ENCODE peak calls at places on chromosome 20, in seven cellular contexts. One of them, this sample, is unnamed.

GRCh38 chr20:34042286-34042685 is 48.6 kb downstream of the RALY start:
- DNase-seq in spleen: no peak
- DNase-seq in psoas muscle: no peak
- DNase-seq in CD8-positive, alpha-beta T cell: no peak
- DNase-seq in GM23338: no peak
- DNase-seq in adrenal gland: no peak
- DNase-seq in transverse colon: no peak
- DNase-seq in this sample: no peak

GRCh38 chr20:1826046-1826445 is 69.2 kb upstream of the SIRPA start:
- DNase-seq in transverse colon: no peak
- DNase-seq in GM23338: no peak
- DNase-seq in psoas muscle: no peak
- DNase-seq in spleen: no peak
- DNase-seq in CD8-positive, alpha-beta T cell: no peak
- DNase-seq in adrenal gland: no peak
- DNase-seq in this sample: no peak

GRCh38 chr20:9903048-9903651 is 64.3 kb upstream of the PAK5 start:
- DNase-seq in adrenal gland: no peak
- DNase-seq in spleen: no peak
- DNase-seq in psoas muscle: no peak
- DNase-seq in GM23338: peak; percentile 83
- DNase-seq in CD8-positive, alpha-beta T cell: no peak
- DNase-seq in transverse colon: no peak
- DNase-seq in this sample: no peak

GRCh38 chr20:3733119-3733995 is 872 bp downstream of the HSPA12B start:
- DNase-seq in adrenal gland: no peak
- DNase-seq in psoas muscle: peak; percentile 55
- DNase-seq in spleen: peak; percentile 69
- DNase-seq in transverse colon: no peak
- DNase-seq in GM23338: no peak
- DNase-seq in CD8-positive, alpha-beta T cell: no peak
- DNase-seq in this sample: no peak

GRCh38 chr20:53921443-53921973 is 148.9 kb downstream of the BCAS1 start:
- DNase-seq in GM23338: no peak
- DNase-seq in CD8-positive, alpha-beta T cell: no peak
- DNase-seq in adrenal gland: no peak
- DNase-seq in psoas muscle: no peak
- DNase-seq in spleen: no peak
- DNase-seq in transverse colon: peak; percentile 5
- DNase-seq in this sample: no peak

GRCh38 chr20:40961176-40961575 is 67.4 kb upstream of the TOP1 start:
- DNase-seq in transverse colon: no peak
- DNase-seq in adrenal gland: no peak
- DNase-seq in GM23338: no peak
- DNase-seq in CD8-positive, alpha-beta T cell: peak; percentile 42
- DNase-seq in psoas muscle: no peak
- DNase-seq in spleen: no peak
- DNase-seq in this sample: no peak

GRCh38 chr20:23180451-23180921 is 94.4 kb upstream of the CD93 start:
- DNase-seq in psoas muscle: peak; percentile 79
- DNase-seq in spleen: peak; percentile 31
- DNase-seq in adrenal gland: peak; percentile 40
- DNase-seq in CD8-positive, alpha-beta T cell: no peak
- DNase-seq in GM23338: no peak
- DNase-seq in transverse colon: no peak
- DNase-seq in this sample: no peak

GRCh38 chr20:3753501-3754257 is 13.9 kb downstream of the ADISSP start:
- DNase-seq in CD8-positive, alpha-beta T cell: no peak
- DNase-seq in psoas muscle: no peak
- DNase-seq in adrenal gland: no peak
- DNase-seq in spleen: no peak
- DNase-seq in transverse colon: no peak
- DNase-seq in GM23338: no peak
- DNase-seq in this sample: no peak

GRCh38 chr20:829531-829930 is 4.0 kb upstream of the FAM110A start:
- DNase-seq in adrenal gland: no peak
- DNase-seq in spleen: no peak
- DNase-seq in transverse colon: peak; percentile 2
- DNase-seq in GM23338: no peak
- DNase-seq in psoas muscle: no peak
- DNase-seq in CD8-positive, alpha-beta T cell: no peak
- DNase-seq in this sample: no peak

GRCh38 chr20:38001173-38001875 is 31.9 kb downstream of the TTI1 start:
- DNase-seq in adrenal gland: no peak
- DNase-seq in spleen: no peak
- DNase-seq in GM23338: no peak
- DNase-seq in CD8-positive, alpha-beta T cell: no peak
- DNase-seq in transverse colon: no peak
- DNase-seq in psoas muscle: no peak
- DNase-seq in this sample: no peak

GRCh38 chr20:23049201-23049932 is at the start of gene THBD:
- DNase-seq in transverse colon: peak; percentile 56
- DNase-seq in GM23338: peak; percentile 68
- DNase-seq in psoas muscle: peak; percentile 93
- DNase-seq in CD8-positive, alpha-beta T cell: no peak
- DNase-seq in spleen: peak; percentile 92
- DNase-seq in adrenal gland: peak; percentile 82
- DNase-seq in this sample: no peak

GRCh38 chr20:50980851-50981713 is 22.5 kb downstream of the MOCS3 start:
- DNase-seq in transverse colon: peak; percentile 55
- DNase-seq in psoas muscle: no peak
- DNase-seq in adrenal gland: peak; percentile 37
- DNase-seq in spleen: peak; percentile 86
- DNase-seq in GM23338: peak; percentile 89
- DNase-seq in CD8-positive, alpha-beta T cell: peak; percentile 70
- DNase-seq in this sample: no peak

GRCh38 chr20:19735446-19735845 is 22.6 kb upstream of the RIN2 start:
- DNase-seq in CD8-positive, alpha-beta T cell: no peak
- DNase-seq in adrenal gland: peak; percentile 82
- DNase-seq in spleen: no peak
- DNase-seq in GM23338: no peak
- DNase-seq in transverse colon: peak; percentile 72
- DNase-seq in psoas muscle: peak; percentile 87
- DNase-seq in this sample: no peak

GRCh38 chr20:15561707-15562106 is 1011.5 kb downstream of the KIF16B start:
- DNase-seq in adrenal gland: no peak
- DNase-seq in psoas muscle: no peak
- DNase-seq in spleen: no peak
- DNase-seq in CD8-positive, alpha-beta T cell: no peak
- DNase-seq in GM23338: peak; percentile 35
- DNase-seq in transverse colon: no peak
- DNase-seq in this sample: no peak

GRCh38 chr20:49622243-49622642 is 54.3 kb upstream of the PTGIS start:
- DNase-seq in CD8-positive, alpha-beta T cell: no peak
- DNase-seq in transverse colon: no peak
- DNase-seq in spleen: no peak
- DNase-seq in psoas muscle: no peak
- DNase-seq in adrenal gland: no peak
- DNase-seq in GM23338: no peak
- DNase-seq in this sample: no peak

GRCh38 chr20:3092611-3093379 is 8.3 kb upstream of the AVP start:
- DNase-seq in adrenal gland: no peak
- DNase-seq in psoas muscle: no peak
- DNase-seq in spleen: peak; percentile 83
- DNase-seq in transverse colon: no peak
- DNase-seq in CD8-positive, alpha-beta T cell: peak; percentile 76
- DNase-seq in GM23338: peak; percentile 68
- DNase-seq in this sample: no peak

GRCh38 chr20:22684763-22685443 is 100.5 kb upstream of the FOXA2 start:
- DNase-seq in GM23338: peak; percentile 45
- DNase-seq in CD8-positive, alpha-beta T cell: no peak
- DNase-seq in transverse colon: no peak
- DNase-seq in psoas muscle: no peak
- DNase-seq in spleen: no peak
- DNase-seq in adrenal gland: no peak
- DNase-seq in this sample: no peak

GRCh38 chr20:53609501-53610445 is 16.1 kb upstream of the ZNF217 start:
- DNase-seq in spleen: peak; percentile 90
- DNase-seq in transverse colon: peak; percentile 66
- DNase-seq in adrenal gland: no peak
- DNase-seq in CD8-positive, alpha-beta T cell: peak; percentile 87
- DNase-seq in psoas muscle: peak; percentile 63
- DNase-seq in GM23338: peak; percentile 66
- DNase-seq in this sample: no peak

GRCh38 chr20:41499961-41500725 is 118.0 kb downstream of the CHD6 start:
- DNase-seq in GM23338: no peak
- DNase-seq in psoas muscle: no peak
- DNase-seq in transverse colon: no peak
- DNase-seq in adrenal gland: no peak
- DNase-seq in spleen: no peak
- DNase-seq in CD8-positive, alpha-beta T cell: no peak
- DNase-seq in this sample: peak; percentile 60

GRCh38 chr20:34708621-34709043 is 4.5 kb downstream of the TP53INP2 start:
- DNase-seq in CD8-positive, alpha-beta T cell: peak; percentile 73
- DNase-seq in transverse colon: peak; percentile 72
- DNase-seq in adrenal gland: peak; percentile 32
- DNase-seq in spleen: peak; percentile 88
- DNase-seq in GM23338: peak; percentile 73
- DNase-seq in psoas muscle: peak; percentile 74
- DNase-seq in this sample: no peak

GRCh38 chr20:51093240-51093763 is 70.4 kb upstream of the KCNG1 start:
- DNase-seq in spleen: no peak
- DNase-seq in psoas muscle: no peak
- DNase-seq in CD8-positive, alpha-beta T cell: no peak
- DNase-seq in GM23338: no peak
- DNase-seq in transverse colon: no peak
- DNase-seq in adrenal gland: no peak
- DNase-seq in this sample: no peak

GRCh38 chr20:34403063-34403827 is 40.2 kb downstream of the ITCH start:
- DNase-seq in adrenal gland: no peak
- DNase-seq in GM23338: no peak
- DNase-seq in CD8-positive, alpha-beta T cell: no peak
- DNase-seq in psoas muscle: no peak
- DNase-seq in spleen: no peak
- DNase-seq in transverse colon: no peak
- DNase-seq in this sample: no peak

DNA sequence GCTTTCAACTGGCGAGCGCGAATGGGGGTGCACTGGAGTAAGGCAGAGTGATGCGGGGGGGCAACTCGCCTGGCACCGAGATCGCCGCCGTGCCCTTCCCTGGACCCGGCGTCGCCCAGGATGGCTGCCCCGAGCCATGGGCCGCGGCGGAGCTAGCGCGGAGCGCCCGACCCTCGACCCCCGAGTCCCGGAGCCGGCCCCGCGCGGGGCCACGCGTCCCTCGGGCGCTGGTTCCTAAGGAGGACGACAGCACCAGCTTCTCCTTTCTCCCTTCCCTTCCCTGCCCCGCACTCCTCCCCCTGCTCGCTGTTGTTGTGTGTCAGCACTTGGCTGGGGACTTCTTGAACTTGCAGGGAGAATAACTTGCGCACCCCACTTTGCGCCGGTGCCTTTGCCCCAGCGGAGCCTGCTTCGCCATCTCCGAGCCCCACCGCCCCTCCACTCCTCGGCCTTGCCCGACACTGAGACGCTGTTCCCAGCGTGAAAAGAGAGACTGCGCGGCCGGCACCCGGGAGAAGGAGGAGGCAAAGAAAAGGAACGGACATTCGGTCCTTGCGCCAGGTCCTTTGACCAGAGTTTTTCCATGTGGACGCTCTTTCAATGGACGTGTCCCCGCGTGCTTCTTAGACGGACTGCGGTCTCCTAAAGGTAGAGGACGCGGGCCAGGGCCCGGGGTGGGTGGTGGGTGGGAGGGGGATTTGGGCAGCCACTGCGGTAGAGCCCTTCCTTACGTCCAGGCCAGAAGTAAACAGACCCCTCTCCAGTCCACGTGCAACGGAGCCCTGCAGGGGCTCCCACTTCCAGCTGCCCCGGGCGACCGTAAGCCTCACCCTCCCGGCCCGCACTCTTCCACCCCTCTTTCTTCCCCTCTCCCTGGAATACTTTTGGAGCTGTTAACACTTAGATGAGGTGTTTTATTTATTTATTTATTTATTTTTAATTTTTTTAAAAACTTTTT is 1.0 kb downstream of the BMP2 start:
- DNase-seq in psoas muscle: peak; percentile 57
- DNase-seq in spleen: peak; percentile 78
- DNase-seq in adrenal gland: no peak
- DNase-seq in transverse colon: peak; percentile 27
- DNase-seq in CD8-positive, alpha-beta T cell: no peak
- DNase-seq in GM23338: peak; percentile 46
- DNase-seq in this sample: no peak
- H3K4me3 ChIP-seq in psoas muscle: peak overlapping the region; percentile 77
- H3K4me3 ChIP-seq in spleen: peak overlapping the region; percentile 58
- H3K4me3 ChIP-seq in adrenal gland: peak overlapping the region; percentile 55
- H3K4me3 ChIP-seq in transverse colon: peak overlapping the region; percentile 74
- H3K4me3 ChIP-seq in CD8-positive, alpha-beta T cell: no peak overlapping the region
- H3K4me3 ChIP-seq in GM23338: peak overlapping the region; percentile 81
- H3K4me3 ChIP-seq in this sample: peak overlapping the region; percentile 58

DNA sequence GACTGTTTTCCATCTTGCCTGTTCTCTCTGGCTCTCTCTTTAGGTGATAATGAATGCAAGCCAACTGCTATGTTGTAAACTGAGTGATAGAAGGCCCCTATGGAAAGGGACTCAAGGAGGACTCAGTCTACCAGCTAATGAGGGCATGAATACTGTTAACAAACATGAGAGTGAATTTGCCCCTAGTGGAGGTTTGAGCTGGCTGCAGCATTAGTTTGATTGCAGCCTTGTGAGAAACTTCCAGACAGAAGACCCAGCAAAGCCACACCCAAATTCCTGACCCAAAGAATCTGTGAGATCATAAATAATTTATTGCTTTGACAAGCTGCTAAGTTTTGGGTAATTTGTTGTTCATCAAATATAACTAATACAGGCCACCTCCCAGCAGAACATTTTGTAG is 50.0 kb upstream of the PLCB1 start:
- DNase-seq in psoas muscle: no peak
- DNase-seq in GM23338: peak; percentile 72
- DNase-seq in adrenal gland: no peak
- DNase-seq in spleen: no peak
- DNase-seq in CD8-positive, alpha-beta T cell: no peak
- DNase-seq in transverse colon: no peak
- DNase-seq in this sample: no peak
- TF ChIP-seq CTCF in psoas muscle: no peak
- TF ChIP-seq CTCF in GM23338: peak; percentile 63
- TF ChIP-seq CTCF in adrenal gland: no peak
- TF ChIP-seq CTCF in spleen: no peak
- TF ChIP-seq CTCF in CD8-positive, alpha-beta T cell: no peak
- TF ChIP-seq CTCF in transverse colon: no peak
- TF ChIP-seq CTCF in this sample: peak; percentile 18

GRCh38 chr20:25083773-25084615 is 2.1 kb upstream of the VSX1 start:
- DNase-seq in spleen: peak; percentile 75
- DNase-seq in transverse colon: peak; percentile 39
- DNase-seq in GM23338: peak; percentile 42
- DNase-seq in psoas muscle: peak; percentile 60
- DNase-seq in CD8-positive, alpha-beta T cell: peak; percentile 48
- DNase-seq in adrenal gland: no peak
- DNase-seq in this sample: no peak
- H3K4me3 ChIP-seq in spleen: no peak overlapping the region
- H3K4me3 ChIP-seq in transverse colon: no peak overlapping the region
- H3K4me3 ChIP-seq in GM23338: peak overlapping the region; percentile 72
- H3K4me3 ChIP-seq in psoas muscle: peak overlapping the region; percentile 2
- H3K4me3 ChIP-seq in CD8-positive, alpha-beta T cell: no peak overlapping the region
- H3K4me3 ChIP-seq in adrenal gland: no peak overlapping the region
- H3K4me3 ChIP-seq in this sample: no peak overlapping the region

DNA sequence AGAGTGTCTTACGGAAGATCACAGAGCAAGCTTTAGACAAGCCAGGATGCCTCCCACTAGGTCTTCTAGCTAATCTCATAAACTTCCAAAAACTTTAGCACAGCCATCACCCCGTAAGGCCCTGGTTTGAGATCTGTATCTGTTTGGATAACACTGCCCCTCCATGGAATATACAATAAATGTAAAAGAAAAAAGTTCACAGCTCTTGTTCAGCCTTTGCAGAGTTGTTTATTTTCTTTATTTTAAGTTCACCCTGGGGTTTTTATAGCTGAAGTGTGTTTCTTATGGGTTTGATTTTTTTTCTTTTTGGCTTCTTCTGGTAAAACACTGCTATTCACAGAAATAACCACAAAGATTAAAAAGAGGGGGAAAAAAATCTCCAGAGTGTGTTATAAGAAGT is 125.6 kb downstream of the EYA2 start:
- DNase-seq in psoas muscle: no peak
- DNase-seq in transverse colon: no peak
- DNase-seq in CD8-positive, alpha-beta T cell: no peak
- DNase-seq in adrenal gland: no peak
- DNase-seq in GM23338: no peak
- DNase-seq in spleen: peak; percentile 2
- DNase-seq in this sample: no peak
- TF ChIP-seq CTCF in psoas muscle: no peak
- TF ChIP-seq CTCF in transverse colon: no peak
- TF ChIP-seq CTCF in CD8-positive, alpha-beta T cell: no peak
- TF ChIP-seq CTCF in adrenal gland: no peak
- TF ChIP-seq CTCF in GM23338: no peak
- TF ChIP-seq CTCF in spleen: no peak
- TF ChIP-seq CTCF in this sample: no peak